ENCODE peak calls at places on chromosomes 16 and 17, in four cellular contexts. One of them, this sample, is unnamed.

GRCh38 chr17:73613271-73613941 is 30.8 kb downstream of the SDK2 start:
- DNase-seq in WTC11: peak
- DNase-seq in K562: no peak
- DNase-seq in HepG2: no peak
- DNase-seq in this sample: no peak

GRCh38 chr17:80119839-80120238 is 18.5 kb downstream of the GAA start:
- DNase-seq in K562: no peak
- DNase-seq in HepG2: no peak
- DNase-seq in WTC11: no peak
- DNase-seq in this sample: no peak

GRCh38 chr16:63467513-63467912 is 1431.3 kb upstream of the CDH8 start:
- DNase-seq in K562: no peak
- DNase-seq in WTC11: no peak
- DNase-seq in HepG2: no peak
- DNase-seq in this sample: no peak

GRCh38 chr17:47066095-47066494 is 87.0 kb upstream of the RPRML start:
- DNase-seq in WTC11: no peak
- DNase-seq in HepG2: no peak
- DNase-seq in K562: peak
- DNase-seq in this sample: no peak

GRCh38 chr17:50125420-50125997 is 4.5 kb downstream of the SAMD14 start:
- DNase-seq in WTC11: no peak
- DNase-seq in K562: no peak
- DNase-seq in HepG2: no peak
- DNase-seq in this sample: no peak

GRCh38 chr16:68719993-68720489 is 17.1 kb upstream of the CDH1 start:
- DNase-seq in WTC11: no peak
- DNase-seq in K562: no peak
- DNase-seq in HepG2: no peak
- DNase-seq in this sample: no peak

GRCh38 chr17:58703137-58703846 is 10.9 kb downstream of the RAD51C start:
- DNase-seq in K562: no peak
- DNase-seq in HepG2: no peak
- DNase-seq in WTC11: no peak
- DNase-seq in this sample: no peak

GRCh38 chr16:75429621-75430403 is 3.5 kb downstream of the CFDP1 start:
- DNase-seq in HepG2: no peak
- DNase-seq in WTC11: no peak
- DNase-seq in K562: no peak
- DNase-seq in this sample: no peak

GRCh38 chr17:45404870-45405249 is 27.8 kb downstream of the ARHGAP27 start:
- DNase-seq in WTC11: no peak
- DNase-seq in K562: no peak
- DNase-seq in HepG2: no peak
- DNase-seq in this sample: no peak

GRCh38 chr16:8828541-8829165 is 31.0 kb downstream of the PMM2 start:
- DNase-seq in WTC11: no peak
- DNase-seq in HepG2: no peak
- DNase-seq in K562: no peak
- DNase-seq in this sample: no peak

GRCh38 chr17:39547713-39548478 is 59.8 kb downstream of the NEUROD2 start:
- DNase-seq in WTC11: peak
- DNase-seq in HepG2: peak
- DNase-seq in K562: peak
- DNase-seq in this sample: peak

GRCh38 chr17:10792156-10792555 is 11.7 kb downstream of the TMEM238L start:
- DNase-seq in WTC11: no peak
- DNase-seq in HepG2: no peak
- DNase-seq in K562: peak
- DNase-seq in this sample: no peak

GRCh38 chr17:11705111-11705510 is 106.8 kb downstream of the DNAH9 start:
- DNase-seq in WTC11: no peak
- DNase-seq in K562: no peak
- DNase-seq in HepG2: peak
- DNase-seq in this sample: no peak

GRCh38 chr16:69848635-69849545 is 86.8 kb downstream of the WWP2 start:
- DNase-seq in K562: no peak
- DNase-seq in HepG2: no peak
- DNase-seq in WTC11: no peak
- DNase-seq in this sample: peak

GRCh38 chr16:84260766-84261165 is 21.0 kb upstream of the KCNG4 start:
- DNase-seq in K562: no peak
- DNase-seq in WTC11: no peak
- DNase-seq in HepG2: no peak
- DNase-seq in this sample: no peak

GRCh38 chr16:11639925-11640899 is 28.0 kb upstream of the SNN start:
- DNase-seq in HepG2: peak
- DNase-seq in K562: peak
- DNase-seq in WTC11: no peak
- DNase-seq in this sample: peak

GRCh38 chr17:9071016-9071415 is 49.7 kb downstream of the NTN1 start:
- DNase-seq in WTC11: no peak
- DNase-seq in HepG2: no peak
- DNase-seq in K562: no peak
- DNase-seq in this sample: no peak

GRCh38 chr16:86553356-86553755 is 1.7 kb downstream of the MTHFSD start:
- DNase-seq in WTC11: no peak
- DNase-seq in K562: no peak
- DNase-seq in HepG2: no peak
- DNase-seq in this sample: no peak

GRCh38 chr17:50182783-50183438 is 17.1 kb downstream of the SGCA start:
- DNase-seq in K562: no peak
- DNase-seq in WTC11: no peak
- DNase-seq in HepG2: no peak
- DNase-seq in this sample: no peak

GRCh38 chr16:66746682-66747081 is 4.7 kb downstream of the DYNC1LI2 start:
- DNase-seq in K562: no peak
- DNase-seq in WTC11: no peak
- DNase-seq in HepG2: no peak
- DNase-seq in this sample: no peak

GRCh38 chr16:55576369-55576768 is 9.9 kb downstream of the CAPNS2 start:
- DNase-seq in HepG2: no peak
- DNase-seq in WTC11: no peak
- DNase-seq in K562: no peak
- DNase-seq in this sample: no peak

GRCh38 chr16:68893710-68894705 is 50.7 kb downstream of the TANGO6 start:
- DNase-seq in K562: peak
- DNase-seq in HepG2: peak
- DNase-seq in WTC11: peak
- DNase-seq in this sample: peak

GRCh38 chr17:63848834-63849689 is 6.6 kb upstream of the SMARCD2 start:
- DNase-seq in K562: peak
- DNase-seq in HepG2: peak
- DNase-seq in WTC11: peak
- DNase-seq in this sample: peak

GRCh38 chr16:26015776-26016175 is 324.0 kb downstream of the HS3ST4 start:
- DNase-seq in WTC11: no peak
- DNase-seq in HepG2: no peak
- DNase-seq in K562: no peak
- DNase-seq in this sample: no peak

GRCh38 chr16:85555549-85556455 is 57.3 kb upstream of the GSE1 start:
- DNase-seq in K562: no peak
- DNase-seq in WTC11: peak
- DNase-seq in HepG2: peak
- DNase-seq in this sample: peak

GRCh38 chr17:27466376-27466747 is 10.1 kb downstream of the KSR1 start:
- DNase-seq in HepG2: no peak
- DNase-seq in K562: no peak
- DNase-seq in WTC11: no peak
- DNase-seq in this sample: no peak

GRCh38 chr17:50098583-50098982 is 3.4 kb downstream of the PDK2 start:
- DNase-seq in WTC11: no peak
- DNase-seq in HepG2: no peak
- DNase-seq in K562: no peak
- DNase-seq in this sample: no peak

GRCh38 chr16:27364493-27365141 is 37.4 kb upstream of the IL21R start:
- DNase-seq in HepG2: peak
- DNase-seq in WTC11: no peak
- DNase-seq in K562: no peak
- DNase-seq in this sample: no peak

GRCh38 chr17:72407336-72408121 is 286.7 kb downstream of the SOX9 start:
- DNase-seq in K562: no peak
- DNase-seq in HepG2: no peak
- DNase-seq in WTC11: no peak
- DNase-seq in this sample: peak
- TF ChIP-seq ELF4 in K562: no peak
- TF ChIP-seq ELF4 in HepG2: no peak
- TF ChIP-seq ELF4 in WTC11: no peak
- TF ChIP-seq ELF4 in this sample: no peak

GRCh38 chr16:49009204-49009603 is 272.4 kb downstream of the CBLN1 start:
- DNase-seq in HepG2: no peak
- DNase-seq in K562: no peak
- DNase-seq in WTC11: no peak
- DNase-seq in this sample: no peak

GRCh38 chr16:49011807-49012345 is 269.8 kb downstream of the CBLN1 start:
- DNase-seq in HepG2: no peak
- DNase-seq in K562: no peak
- DNase-seq in WTC11: no peak
- DNase-seq in this sample: no peak

GRCh38 chr16:49010879-49011278 is 270.8 kb downstream of the CBLN1 start:
- DNase-seq in HepG2: no peak
- DNase-seq in K562: no peak
- DNase-seq in WTC11: no peak
- DNase-seq in this sample: no peak

GRCh38 chr16:49012961-49013726 is 268.5 kb downstream of the CBLN1 start:
- DNase-seq in K562: no peak
- DNase-seq in WTC11: no peak
- DNase-seq in HepG2: no peak
- DNase-seq in this sample: no peak

GRCh38 chr16:49010396-49010795 is 271.2 kb downstream of the CBLN1 start:
- DNase-seq in K562: no peak
- DNase-seq in WTC11: no peak
- DNase-seq in HepG2: no peak
- DNase-seq in this sample: no peak
- TF ChIP-seq ELF4 in K562: no peak
- TF ChIP-seq ELF4 in WTC11: no peak
- TF ChIP-seq ELF4 in HepG2: no peak
- TF ChIP-seq ELF4 in this sample: no peak

DNA sequence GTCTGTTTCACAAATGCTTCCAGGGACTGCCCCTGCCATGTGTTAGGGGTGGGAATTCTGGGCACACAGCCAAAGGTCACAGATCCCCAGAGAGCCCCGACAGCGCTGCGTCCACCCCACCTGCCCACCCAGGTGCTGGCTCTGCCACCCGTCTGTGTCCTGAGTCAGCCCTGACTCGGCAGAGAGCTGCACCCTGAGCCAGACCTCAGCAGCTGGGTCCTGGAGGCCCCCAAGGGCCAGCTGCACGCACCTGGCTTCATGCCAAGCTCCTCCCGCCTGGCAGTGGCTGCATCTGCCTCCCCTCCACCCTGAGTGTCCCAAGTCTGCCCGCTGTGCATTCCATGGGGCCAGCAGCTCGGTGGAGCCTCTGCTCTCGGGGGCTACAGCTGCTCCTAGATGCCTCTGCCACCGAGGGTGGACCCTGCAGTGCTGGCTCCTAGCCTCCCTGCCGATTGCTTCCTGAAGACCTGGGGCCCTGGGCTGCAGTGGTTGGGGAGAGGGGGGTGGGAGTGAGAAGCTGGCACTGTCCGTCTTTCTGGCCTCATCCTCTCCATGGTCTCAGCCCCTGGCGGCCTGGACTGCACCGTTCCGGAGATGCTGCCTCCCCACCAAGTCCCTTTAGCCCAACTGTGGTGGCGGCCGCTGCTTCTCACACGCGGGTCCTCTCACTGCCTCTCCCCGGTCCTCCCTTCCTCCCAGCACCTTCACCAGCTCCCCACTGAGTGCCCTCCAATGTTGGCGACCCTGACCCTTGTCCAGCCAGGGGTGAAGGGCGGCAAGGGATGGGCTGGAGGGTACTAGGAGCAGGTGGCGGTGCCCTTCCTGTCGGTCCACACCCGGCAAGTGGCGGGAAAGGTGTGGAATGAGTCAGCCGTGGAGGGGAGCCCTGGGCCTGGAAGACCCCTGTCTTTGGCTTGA is 3.0 kb downstream of the SECTM1 start:
- DNase-seq in K562: no peak
- DNase-seq in WTC11: no peak
- DNase-seq in HepG2: peak
- DNase-seq in this sample: no peak
- TF ChIP-seq ELF4 in K562: no peak
- TF ChIP-seq ELF4 in WTC11: no peak
- TF ChIP-seq ELF4 in HepG2: no peak
- TF ChIP-seq ELF4 in this sample: no peak

DNA sequence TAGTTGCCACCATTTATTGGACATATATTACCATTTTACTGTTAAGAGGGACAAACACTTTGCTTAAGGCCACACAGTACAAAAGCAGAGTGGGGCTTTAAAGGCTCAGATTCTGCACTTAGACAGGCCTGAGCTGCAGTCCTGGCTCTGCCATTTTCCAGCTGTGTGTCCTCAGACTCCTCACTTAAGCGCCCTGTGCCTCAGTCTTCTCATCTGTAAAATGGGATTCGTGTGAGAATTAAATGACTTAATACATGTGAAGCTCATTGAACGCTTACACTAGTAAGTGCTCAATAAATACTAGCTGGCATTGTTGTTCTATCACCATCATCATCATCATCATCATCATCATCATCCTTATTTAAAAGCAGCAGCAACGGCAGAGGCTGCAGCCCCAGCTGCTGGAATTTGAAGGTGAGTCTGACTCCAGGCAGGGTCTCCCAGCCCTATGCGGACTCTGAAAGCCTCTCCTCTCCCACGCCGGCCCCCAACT is 445 bp upstream of the CACNG5 start:
- DNase-seq in WTC11: no peak
- DNase-seq in HepG2: no peak
- DNase-seq in K562: no peak
- DNase-seq in this sample: no peak
- TF ChIP-seq ELF4 in WTC11: no peak
- TF ChIP-seq ELF4 in HepG2: no peak
- TF ChIP-seq ELF4 in K562: no peak
- TF ChIP-seq ELF4 in this sample: no peak